ENCODE peak calls at places on chromosomes 16 and 17, in eight cellular contexts. X is ascending aorta; O is GM23338; Y is NCI-H82; S is lung microvascular endothelial cell; P is pons; R is NK-92 treated with Interleukin-12 subunit alpha and Interleukin-12 subunit beta, amount 100 ng/mL, for 24 hours; C is omental fat pad. A is an unnamed sample.
A peak's percentile ranks its signal among the peaks of the same experiment; 100 is the strongest.

GRCh38 chr17:66835476-66835875 is 559 bp downstream of the CACNG5 start:
- DNase-seq in X (no peak), O (peak; percentile 13), Y (peak; percentile 90), S (no peak), P (no peak), R (no peak), C (no peak), A (no peak)

GRCh38 chr16:31869511-31870201 is 4.0 kb upstream of the ZNF267 start:
- DNase-seq in X (peak; percentile 75), O (peak; percentile 17), Y (no peak), S (peak; percentile 90), P (peak; percentile 93), R (peak; percentile 44), C (no peak), A (peak; percentile 89)

GRCh38 chr17:7191069-7191468 is 11.9 kb upstream of the ASGR1 start:
- DNase-seq in X (no peak), O (no peak), Y (no peak), S (no peak), P (no peak), R (no peak), C (no peak), A (no peak)

GRCh38 chr17:61413654-61414133 is 14.1 kb downstream of the TBX2 start:
- DNase-seq in X (peak; percentile 42), O (no peak), Y (no peak), S (no peak), P (no peak), R (no peak), C (no peak), A (no peak)

GRCh38 chr16:73031155-73031866 is 16.6 kb downstream of the ZFHX3 start:
- DNase-seq in X (no peak), O (no peak), Y (peak; percentile 9), S (no peak), P (no peak), R (no peak), C (no peak), A (no peak)

GRCh38 chr17:38914741-38915638 is 10.4 kb upstream of the LASP1NB start:
- DNase-seq in X (peak; percentile 56), O (peak; percentile 55), Y (no peak), S (no peak), P (no peak), R (no peak), C (no peak), A (no peak)

GRCh38 chr17:18219016-18219415 is 6.4 kb upstream of the LLGL1 start:
- DNase-seq in X (no peak), O (no peak), Y (no peak), S (no peak), P (no peak), R (no peak), C (no peak), A (peak; percentile 35)

GRCh38 chr16:55333690-55334089 is 9.7 kb downstream of the IRX6 start:
- DNase-seq in X (no peak), O (no peak), Y (no peak), S (no peak), P (no peak), R (no peak), C (no peak), A (no peak)

GRCh38 chr17:59627770-59628171 is 8.1 kb downstream of the CLTC start:
- DNase-seq in X (no peak), O (no peak), Y (no peak), S (peak; percentile 20), P (peak; percentile 32), R (no peak), C (no peak), A (no peak)

GRCh38 chr17:18008496-18009268 is 30.3 kb downstream of the ATPAF2 start:
- DNase-seq in X (no peak), O (no peak), Y (no peak), S (no peak), P (no peak), R (no peak), C (no peak), A (peak; percentile 38)

GRCh38 chr16:23310217-23310616 is 8.1 kb downstream of the SCNN1B start:
- DNase-seq in X (no peak), O (no peak), Y (no peak), S (no peak), P (no peak), R (no peak), C (no peak), A (no peak)

GRCh38 chr17:29566473-29567361 is at the start of gene ABHD15:
- DNase-seq in X (peak; percentile 86), O (peak; percentile 67), Y (peak; percentile 81), S (peak; percentile 78), P (no peak), R (peak; percentile 61), C (peak; percentile 28), A (no peak)

A was measured in brain microvascular endothelial cell.